ENCODE peak calls at places on chromosomes 3 and 15, in eight cellular contexts. T is HCT116, D is cardiac fibroblast, W is BJ, L is lower leg skin, O is upper lobe of right lung, R is WTC11, A is PC-3. J is an unnamed sample.
A peak's percentile ranks its signal among the peaks of the same experiment; 100 is the strongest.

GRCh38 chr3:175107231-175107630 is 248.1 kb downstream of the NAALADL2 start:
- DNase-seq in T (no peak), D (no peak), W (no peak), L (no peak), O (no peak), R (no peak), A (no peak), J (no peak)

GRCh38 chr15:63712828-63713520 is 115.8 kb downstream of the FBXL22 start:
- DNase-seq in T (no peak), D (no peak), W (no peak), L (no peak), O (no peak), R (no peak), A (no peak), J (no peak)

GRCh38 chr15:85527907-85528306 is 147.5 kb downstream of the AKAP13 start:
- DNase-seq in T (no peak), D (peak; percentile 95), W (peak; percentile 85), L (peak; percentile 36), O (no peak), R (no peak), A (no peak), J (no peak)

GRCh38 chr15:39344662-39345141 is 236.2 kb upstream of the THBS1 start:
- DNase-seq in T (no peak), D (no peak), W (no peak), L (no peak), O (no peak), R (no peak), A (peak; percentile 51), J (no peak)

GRCh38 chr3:189839576-189839975 is 208.4 kb downstream of the TP63 start:
- DNase-seq in T (no peak), D (peak; percentile 70), W (no peak), L (no peak), O (no peak), R (no peak), A (peak; percentile 27), J (no peak)

GRCh38 chr3:141405581-141405980 is 37.3 kb downstream of the ZBTB38 start:
- DNase-seq in T (no peak), D (no peak), W (no peak), L (no peak), O (no peak), R (no peak), A (no peak), J (no peak)

GRCh38 chr3:58074997-58075396 is 66.8 kb downstream of the FLNB start:
- DNase-seq in T (no peak), D (no peak), W (no peak), L (no peak), O (no peak), R (no peak), A (no peak), J (no peak)

GRCh38 chr3:87503901-87504498 is 227.6 kb upstream of the POU1F1 start:
- DNase-seq in T (peak; percentile 75), D (peak; percentile 57), W (peak; percentile 19), L (no peak), O (no peak), R (no peak), A (peak; percentile 92), J (no peak)

GRCh38 chr3:6605245-6605644 is 255.7 kb upstream of the GRM7 start:
- DNase-seq in T (no peak), D (no peak), W (no peak), L (no peak), O (no peak), R (no peak), A (no peak), J (no peak)

GRCh38 chr3:194339836-194340235 is 11.3 kb downstream of the CPN2 start:
- DNase-seq in T (no peak), D (no peak), W (no peak), L (no peak), O (no peak), R (no peak), A (no peak), J (no peak)

GRCh38 chr3:71380096-71380495 is 203.4 kb downstream of the FOXP1 start:
- DNase-seq in T (no peak), D (no peak), W (no peak), L (no peak), O (no peak), R (no peak), A (no peak), J (no peak)
- TF ChIP-seq CTCF in T (no peak), D (no peak), W (no peak), L (no peak), O (no peak), R (no peak), A (peak; percentile 41), J (peak; percentile 11)

DNA sequence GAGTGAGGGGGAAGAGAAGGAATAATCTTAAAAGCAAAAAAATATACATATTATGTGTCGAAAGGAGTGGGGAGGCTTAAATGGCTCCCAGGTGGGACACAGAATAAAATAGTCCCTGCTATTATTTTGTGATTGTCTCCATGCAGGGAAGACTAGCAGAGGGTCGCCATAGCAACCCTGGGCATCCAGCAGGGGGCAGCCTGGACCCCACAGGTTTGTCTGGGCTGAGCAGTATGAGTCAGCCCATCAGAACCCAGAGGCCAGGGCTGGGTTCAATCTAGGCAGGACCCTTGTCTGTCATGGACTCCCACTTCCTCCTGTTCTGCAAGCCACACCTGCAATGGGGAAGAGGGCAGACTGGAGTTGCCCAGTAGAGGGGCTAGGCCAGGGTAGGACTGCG is 17.6 kb upstream of the LINGO1 start:
- DNase-seq in T (peak; percentile 12), D (peak; percentile 5), W (no peak), L (no peak), O (no peak), R (peak; percentile 86), A (no peak), J (no peak)
- TF ChIP-seq CTCF in T (peak; percentile 53), D (peak; percentile 32), W (peak; percentile 30), L (no peak), O (no peak), R (peak; percentile 60), A (peak; percentile 39), J (peak; percentile 61)

DNA sequence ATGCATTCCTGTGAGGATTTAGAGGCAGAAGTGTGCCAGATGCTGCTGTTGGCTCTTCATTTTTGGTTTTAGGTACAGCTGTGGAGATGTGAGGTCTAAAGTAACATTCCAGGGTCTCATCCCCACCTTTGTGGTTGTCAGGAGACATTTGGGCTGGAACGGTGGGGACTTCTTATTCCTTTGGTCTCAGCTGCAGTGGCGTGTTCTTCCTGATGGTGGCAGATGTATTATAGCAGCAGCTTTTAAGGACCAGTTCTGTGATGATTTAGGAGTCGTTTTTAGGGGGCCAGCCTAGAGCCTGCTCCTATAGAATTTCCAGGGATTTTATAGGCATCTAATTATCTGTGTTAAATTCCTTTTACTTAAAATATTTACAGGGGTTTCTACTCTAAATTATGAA is 221.0 kb upstream of the EOMES start:
- DNase-seq in T (peak; percentile 29), D (peak; percentile 43), W (no peak), L (no peak), O (no peak), R (peak; percentile 56), A (peak; percentile 55), J (no peak)
- TF ChIP-seq CTCF in T (peak; percentile 58), D (peak; percentile 59), W (peak; percentile 19), L (no peak), O (peak; percentile 32), R (peak; percentile 29), A (peak; percentile 67), J (peak; percentile 35)

DNA sequence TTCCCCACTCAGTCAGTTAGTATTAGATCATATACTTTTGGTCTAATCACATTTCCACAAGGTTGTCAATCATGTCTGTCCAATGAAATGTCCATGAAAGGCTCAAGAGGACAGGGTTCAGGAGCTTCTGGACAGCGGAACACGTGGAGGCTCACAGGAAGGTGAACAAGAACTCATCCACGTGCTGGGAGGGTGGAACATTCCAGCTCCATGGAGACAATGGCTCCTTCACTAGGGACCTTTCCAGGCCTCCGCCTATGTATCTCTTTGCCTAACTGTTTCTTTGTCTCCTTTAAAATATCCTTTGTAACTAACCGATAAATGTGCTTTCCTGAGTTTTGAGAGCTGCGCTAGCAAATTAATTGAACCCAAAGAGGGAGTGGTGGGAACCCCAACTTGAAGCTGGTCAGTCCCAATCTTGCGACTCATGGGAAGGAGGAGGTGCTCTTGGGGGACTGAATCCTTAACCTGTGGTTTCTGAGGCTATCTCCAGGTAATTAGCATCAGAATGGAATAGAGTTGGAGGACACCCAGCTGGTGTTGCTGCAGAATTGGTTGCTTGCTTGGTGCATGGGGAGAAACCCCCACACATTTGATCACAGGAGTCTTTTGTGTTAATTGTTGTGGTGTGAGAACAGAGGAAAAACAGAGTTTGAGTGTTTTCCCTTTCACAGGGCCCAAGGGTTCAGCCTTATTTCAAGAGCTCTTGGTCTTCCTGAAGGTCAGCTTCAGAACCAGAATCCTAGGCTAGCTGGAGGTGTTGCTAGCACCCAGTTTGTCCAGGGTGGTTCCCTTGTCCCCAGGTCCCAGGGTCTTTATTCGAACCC is 3.0 kb upstream of the TKT start:
- DNase-seq in T (no peak), D (no peak), W (no peak), L (no peak), O (no peak), R (no peak), A (no peak), J (no peak)
- TF ChIP-seq CTCF in T (no peak), D (no peak), W (no peak), L (no peak), O (no peak), R (no peak), A (no peak), J (no peak)

GRCh38 chr15:79595995-79596622 is 164.0 kb downstream of the MINAR1 start:
- DNase-seq in T (peak; percentile 95), D (peak; percentile 75), W (peak; percentile 8), L (no peak), O (no peak), R (peak; percentile 72), A (peak; percentile 94), J (no peak)
- TF ChIP-seq CTCF in T (peak; percentile 99), D (peak; percentile 97), W (peak; percentile 82), L (peak; percentile 63), O (peak; percentile 68), R (peak; percentile 89), A (peak; percentile 97), J (peak; percentile 81)

GRCh38 chr3:191997579-191998268 is 536.8 kb downstream of the PYDC2 start:
- DNase-seq in T (no peak), D (no peak), W (no peak), L (no peak), O (no peak), R (no peak), A (no peak), J (no peak)
- TF ChIP-seq CTCF in T (no peak), D (no peak), W (no peak), L (no peak), O (no peak), R (no peak), A (no peak), J (no peak)

GRCh38 chr3:73520931-73521461 is 103.7 kb downstream of the PDZRN3 start:
- DNase-seq in T (no peak), D (peak; percentile 58), W (no peak), L (peak; percentile 64), O (no peak), R (no peak), A (no peak), J (no peak)
- TF ChIP-seq CTCF in T (no peak), D (no peak), W (peak; percentile 18), L (no peak), O (no peak), R (no peak), A (no peak), J (no peak)

DNA sequence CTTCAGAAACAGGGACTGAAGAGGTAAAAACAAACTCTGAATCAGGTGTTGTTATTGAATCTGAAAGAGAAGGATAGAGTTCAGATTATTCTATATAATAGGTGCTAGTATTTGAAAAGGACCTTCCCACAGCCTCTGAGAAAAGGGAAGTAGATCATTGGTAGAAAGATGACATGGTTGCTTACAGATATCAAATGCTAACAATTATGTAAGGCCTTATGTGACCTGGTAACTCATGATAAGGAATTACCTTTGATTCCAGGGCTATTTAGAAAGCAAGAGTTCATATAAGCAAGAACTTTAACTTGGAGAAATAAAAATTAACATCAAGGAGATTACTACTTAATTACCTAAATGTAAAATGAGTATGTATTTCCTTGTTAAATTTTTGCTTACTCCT is 7.6 kb downstream of the SLC27A2 start:
- DNase-seq in T (no peak), D (no peak), W (no peak), L (no peak), O (no peak), R (no peak), A (no peak), J (no peak)
- TF ChIP-seq CTCF in T (no peak), D (no peak), W (no peak), L (no peak), O (no peak), R (no peak), A (no peak), J (no peak)

J was measured in chondrocyte.